ENCODE peak calls at places on chromosomes 6 and 20, in seven cellular contexts. One of them, this sample, is unnamed.

GRCh38 chr6:14799928-14800327 is 445.9 kb upstream of the JARID2 start:
- DNase-seq in activated T-helper 9 cell treated with anti-CD3 and anti-CD28 coated beads, Interleukin-2, amount 50 U/mL, for 16 hours: no peak
- DNase-seq in T-helper 9 cell: no peak
- DNase-seq in mesenchymal stem cell: peak; percentile 85
- DNase-seq in activated CD4-positive, CD25-positive, alpha-beta regulatory T cell: no peak
- DNase-seq in K562: peak; percentile 79
- DNase-seq in nephron progenitor cell: no peak
- DNase-seq in this sample: no peak

GRCh38 chr6:78947962-78948361 is 80.6 kb downstream of the IRAK1BP1 start:
- DNase-seq in activated CD4-positive, CD25-positive, alpha-beta regulatory T cell: no peak
- DNase-seq in K562: no peak
- DNase-seq in T-helper 9 cell: no peak
- DNase-seq in nephron progenitor cell: no peak
- DNase-seq in activated T-helper 9 cell treated with anti-CD3 and anti-CD28 coated beads, Interleukin-2, amount 50 U/mL, for 16 hours: no peak
- DNase-seq in mesenchymal stem cell: peak; percentile 15
- DNase-seq in this sample: no peak

GRCh38 chr20:41030536-41031242 is 2.1 kb downstream of the TOP1 start:
- DNase-seq in T-helper 9 cell: no peak
- DNase-seq in activated T-helper 9 cell treated with anti-CD3 and anti-CD28 coated beads, Interleukin-2, amount 50 U/mL, for 16 hours: no peak
- DNase-seq in activated CD4-positive, CD25-positive, alpha-beta regulatory T cell: no peak
- DNase-seq in nephron progenitor cell: no peak
- DNase-seq in K562: no peak
- DNase-seq in mesenchymal stem cell: peak; percentile 77
- DNase-seq in this sample: no peak

GRCh38 chr6:76697585-76697984 is 625.1 kb upstream of the IMPG1 start:
- DNase-seq in mesenchymal stem cell: peak; percentile 22
- DNase-seq in activated CD4-positive, CD25-positive, alpha-beta regulatory T cell: no peak
- DNase-seq in T-helper 9 cell: no peak
- DNase-seq in activated T-helper 9 cell treated with anti-CD3 and anti-CD28 coated beads, Interleukin-2, amount 50 U/mL, for 16 hours: no peak
- DNase-seq in nephron progenitor cell: no peak
- DNase-seq in K562: no peak
- DNase-seq in this sample: no peak

GRCh38 chr6:69631552-69632346 is 165.1 kb downstream of the LMBRD1 start:
- DNase-seq in K562: no peak
- DNase-seq in mesenchymal stem cell: no peak
- DNase-seq in T-helper 9 cell: no peak
- DNase-seq in activated T-helper 9 cell treated with anti-CD3 and anti-CD28 coated beads, Interleukin-2, amount 50 U/mL, for 16 hours: no peak
- DNase-seq in activated CD4-positive, CD25-positive, alpha-beta regulatory T cell: no peak
- DNase-seq in nephron progenitor cell: no peak
- DNase-seq in this sample: peak; percentile 25

GRCh38 chr6:149459761-149460160 is 25.1 kb downstream of the ZC3H12D start:
- DNase-seq in activated CD4-positive, CD25-positive, alpha-beta regulatory T cell: no peak
- DNase-seq in mesenchymal stem cell: peak; percentile 43
- DNase-seq in T-helper 9 cell: no peak
- DNase-seq in nephron progenitor cell: no peak
- DNase-seq in K562: no peak
- DNase-seq in activated T-helper 9 cell treated with anti-CD3 and anti-CD28 coated beads, Interleukin-2, amount 50 U/mL, for 16 hours: no peak
- DNase-seq in this sample: no peak

GRCh38 chr6:156348376-156348775 is 428.8 kb upstream of the ARID1B start:
- DNase-seq in K562: no peak
- DNase-seq in activated T-helper 9 cell treated with anti-CD3 and anti-CD28 coated beads, Interleukin-2, amount 50 U/mL, for 16 hours: no peak
- DNase-seq in nephron progenitor cell: no peak
- DNase-seq in mesenchymal stem cell: no peak
- DNase-seq in activated CD4-positive, CD25-positive, alpha-beta regulatory T cell: no peak
- DNase-seq in T-helper 9 cell: no peak
- DNase-seq in this sample: no peak

GRCh38 chr6:96626749-96627353 is 63.9 kb downstream of the FHL5 start:
- DNase-seq in K562: peak; percentile 8
- DNase-seq in mesenchymal stem cell: peak; percentile 61
- DNase-seq in activated CD4-positive, CD25-positive, alpha-beta regulatory T cell: no peak
- DNase-seq in nephron progenitor cell: no peak
- DNase-seq in T-helper 9 cell: no peak
- DNase-seq in activated T-helper 9 cell treated with anti-CD3 and anti-CD28 coated beads, Interleukin-2, amount 50 U/mL, for 16 hours: no peak
- DNase-seq in this sample: no peak

GRCh38 chr20:63032026-63032800 is 25.4 kb upstream of the BHLHE23 start:
- DNase-seq in activated CD4-positive, CD25-positive, alpha-beta regulatory T cell: no peak
- DNase-seq in T-helper 9 cell: no peak
- DNase-seq in activated T-helper 9 cell treated with anti-CD3 and anti-CD28 coated beads, Interleukin-2, amount 50 U/mL, for 16 hours: no peak
- DNase-seq in mesenchymal stem cell: no peak
- DNase-seq in K562: no peak
- DNase-seq in nephron progenitor cell: no peak
- DNase-seq in this sample: no peak

GRCh38 chr6:16850332-16851022 is 89.2 kb upstream of the ATXN1 start:
- DNase-seq in activated T-helper 9 cell treated with anti-CD3 and anti-CD28 coated beads, Interleukin-2, amount 50 U/mL, for 16 hours: no peak
- DNase-seq in K562: no peak
- DNase-seq in mesenchymal stem cell: no peak
- DNase-seq in T-helper 9 cell: no peak
- DNase-seq in activated CD4-positive, CD25-positive, alpha-beta regulatory T cell: no peak
- DNase-seq in nephron progenitor cell: no peak
- DNase-seq in this sample: no peak

GRCh38 chr20:63686492-63687321 is 9.7 kb upstream of the TNFRSF6B start:
- DNase-seq in activated T-helper 9 cell treated with anti-CD3 and anti-CD28 coated beads, Interleukin-2, amount 50 U/mL, for 16 hours: no peak
- DNase-seq in K562: no peak
- DNase-seq in mesenchymal stem cell: peak; percentile 96
- DNase-seq in T-helper 9 cell: no peak
- DNase-seq in activated CD4-positive, CD25-positive, alpha-beta regulatory T cell: no peak
- DNase-seq in nephron progenitor cell: no peak
- DNase-seq in this sample: no peak

GRCh38 chr6:37134622-37135191 is 35.2 kb upstream of the PIM1 start:
- DNase-seq in T-helper 9 cell: peak; percentile 34
- DNase-seq in nephron progenitor cell: no peak
- DNase-seq in mesenchymal stem cell: peak; percentile 95
- DNase-seq in K562: no peak
- DNase-seq in activated T-helper 9 cell treated with anti-CD3 and anti-CD28 coated beads, Interleukin-2, amount 50 U/mL, for 16 hours: peak; percentile 5
- DNase-seq in activated CD4-positive, CD25-positive, alpha-beta regulatory T cell: no peak
- DNase-seq in this sample: no peak

GRCh38 chr6:148193063-148193680 is 149.5 kb upstream of the SASH1 start:
- DNase-seq in activated CD4-positive, CD25-positive, alpha-beta regulatory T cell: no peak
- DNase-seq in nephron progenitor cell: no peak
- DNase-seq in activated T-helper 9 cell treated with anti-CD3 and anti-CD28 coated beads, Interleukin-2, amount 50 U/mL, for 16 hours: no peak
- DNase-seq in mesenchymal stem cell: no peak
- DNase-seq in K562: no peak
- DNase-seq in T-helper 9 cell: no peak
- DNase-seq in this sample: no peak

GRCh38 chr6:53441761-53442160 is 93.0 kb upstream of the ELOVL5 start:
- DNase-seq in K562: no peak
- DNase-seq in activated T-helper 9 cell treated with anti-CD3 and anti-CD28 coated beads, Interleukin-2, amount 50 U/mL, for 16 hours: no peak
- DNase-seq in T-helper 9 cell: no peak
- DNase-seq in mesenchymal stem cell: no peak
- DNase-seq in activated CD4-positive, CD25-positive, alpha-beta regulatory T cell: no peak
- DNase-seq in nephron progenitor cell: no peak
- DNase-seq in this sample: no peak

GRCh38 chr6:7085911-7086310 is 21.9 kb upstream of the RREB1 start:
- DNase-seq in T-helper 9 cell: no peak
- DNase-seq in activated T-helper 9 cell treated with anti-CD3 and anti-CD28 coated beads, Interleukin-2, amount 50 U/mL, for 16 hours: no peak
- DNase-seq in nephron progenitor cell: no peak
- DNase-seq in activated CD4-positive, CD25-positive, alpha-beta regulatory T cell: no peak
- DNase-seq in mesenchymal stem cell: peak; percentile 37
- DNase-seq in K562: no peak
- DNase-seq in this sample: no peak

GRCh38 chr6:151882206-151882605 is 74.7 kb downstream of the ESR1 start:
- DNase-seq in T-helper 9 cell: no peak
- DNase-seq in nephron progenitor cell: no peak
- DNase-seq in activated CD4-positive, CD25-positive, alpha-beta regulatory T cell: no peak
- DNase-seq in mesenchymal stem cell: no peak
- DNase-seq in activated T-helper 9 cell treated with anti-CD3 and anti-CD28 coated beads, Interleukin-2, amount 50 U/mL, for 16 hours: no peak
- DNase-seq in K562: no peak
- DNase-seq in this sample: no peak

GRCh38 chr6:157514659-157515496 is 133.9 kb downstream of the ZDHHC14 start:
- DNase-seq in activated T-helper 9 cell treated with anti-CD3 and anti-CD28 coated beads, Interleukin-2, amount 50 U/mL, for 16 hours: no peak
- DNase-seq in mesenchymal stem cell: peak; percentile 72
- DNase-seq in nephron progenitor cell: no peak
- DNase-seq in K562: peak; percentile 96
- DNase-seq in T-helper 9 cell: no peak
- DNase-seq in activated CD4-positive, CD25-positive, alpha-beta regulatory T cell: no peak
- DNase-seq in this sample: no peak

GRCh38 chr6:158665332-158665731 is 15.5 kb downstream of the SYTL3 start:
- DNase-seq in activated T-helper 9 cell treated with anti-CD3 and anti-CD28 coated beads, Interleukin-2, amount 50 U/mL, for 16 hours: no peak
- DNase-seq in nephron progenitor cell: no peak
- DNase-seq in K562: no peak
- DNase-seq in mesenchymal stem cell: no peak
- DNase-seq in activated CD4-positive, CD25-positive, alpha-beta regulatory T cell: no peak
- DNase-seq in T-helper 9 cell: no peak
- DNase-seq in this sample: peak; percentile 16

GRCh38 chr6:152299336-152299735 is 337.8 kb downstream of the SYNE1 start:
- DNase-seq in activated T-helper 9 cell treated with anti-CD3 and anti-CD28 coated beads, Interleukin-2, amount 50 U/mL, for 16 hours: no peak
- DNase-seq in activated CD4-positive, CD25-positive, alpha-beta regulatory T cell: no peak
- DNase-seq in mesenchymal stem cell: no peak
- DNase-seq in T-helper 9 cell: no peak
- DNase-seq in K562: no peak
- DNase-seq in nephron progenitor cell: no peak
- DNase-seq in this sample: no peak

GRCh38 chr6:37731888-37732287 is 34.2 kb upstream of the MDGA1 start:
- DNase-seq in nephron progenitor cell: no peak
- DNase-seq in T-helper 9 cell: no peak
- DNase-seq in activated T-helper 9 cell treated with anti-CD3 and anti-CD28 coated beads, Interleukin-2, amount 50 U/mL, for 16 hours: peak; percentile 31
- DNase-seq in activated CD4-positive, CD25-positive, alpha-beta regulatory T cell: no peak
- DNase-seq in K562: peak; percentile 78
- DNase-seq in mesenchymal stem cell: no peak
- DNase-seq in this sample: peak; percentile 66

GRCh38 chr20:32052090-32052791 is at the start of gene HCK:
- DNase-seq in K562: no peak
- DNase-seq in nephron progenitor cell: peak; percentile 39
- DNase-seq in T-helper 9 cell: no peak
- DNase-seq in activated CD4-positive, CD25-positive, alpha-beta regulatory T cell: no peak
- DNase-seq in mesenchymal stem cell: no peak
- DNase-seq in activated T-helper 9 cell treated with anti-CD3 and anti-CD28 coated beads, Interleukin-2, amount 50 U/mL, for 16 hours: no peak
- DNase-seq in this sample: no peak

GRCh38 chr6:121093928-121094327 is 240.4 kb downstream of the TBC1D32 start:
- DNase-seq in K562: no peak
- DNase-seq in activated CD4-positive, CD25-positive, alpha-beta regulatory T cell: no peak
- DNase-seq in T-helper 9 cell: no peak
- DNase-seq in nephron progenitor cell: no peak
- DNase-seq in activated T-helper 9 cell treated with anti-CD3 and anti-CD28 coated beads, Interleukin-2, amount 50 U/mL, for 16 hours: no peak
- DNase-seq in mesenchymal stem cell: peak; percentile 15
- DNase-seq in this sample: no peak

GRCh38 chr6:43771210-43771857 is 1.3 kb downstream of the VEGFA start:
- DNase-seq in activated T-helper 9 cell treated with anti-CD3 and anti-CD28 coated beads, Interleukin-2, amount 50 U/mL, for 16 hours: peak; percentile 69
- DNase-seq in T-helper 9 cell: peak; percentile 23
- DNase-seq in nephron progenitor cell: peak; percentile 59
- DNase-seq in K562: peak; percentile 86
- DNase-seq in mesenchymal stem cell: peak; percentile 59
- DNase-seq in activated CD4-positive, CD25-positive, alpha-beta regulatory T cell: peak; percentile 14
- DNase-seq in this sample: peak; percentile 69

GRCh38 chr20:61925555-61926252 is 140.0 kb downstream of the TAF4 start:
- DNase-seq in activated T-helper 9 cell treated with anti-CD3 and anti-CD28 coated beads, Interleukin-2, amount 50 U/mL, for 16 hours: no peak
- DNase-seq in activated CD4-positive, CD25-positive, alpha-beta regulatory T cell: no peak
- DNase-seq in nephron progenitor cell: no peak
- DNase-seq in mesenchymal stem cell: no peak
- DNase-seq in K562: peak; percentile 43
- DNase-seq in T-helper 9 cell: no peak
- DNase-seq in this sample: no peak

GRCh38 chr20:56831795-56832194 is 202.7 kb downstream of the TFAP2C start:
- DNase-seq in activated CD4-positive, CD25-positive, alpha-beta regulatory T cell: no peak
- DNase-seq in activated T-helper 9 cell treated with anti-CD3 and anti-CD28 coated beads, Interleukin-2, amount 50 U/mL, for 16 hours: no peak
- DNase-seq in mesenchymal stem cell: no peak
- DNase-seq in nephron progenitor cell: no peak
- DNase-seq in K562: no peak
- DNase-seq in T-helper 9 cell: no peak
- DNase-seq in this sample: no peak

GRCh38 chr20:19427480-19427879 is 215.0 kb downstream of the SLC24A3 start:
- DNase-seq in T-helper 9 cell: no peak
- DNase-seq in activated T-helper 9 cell treated with anti-CD3 and anti-CD28 coated beads, Interleukin-2, amount 50 U/mL, for 16 hours: no peak
- DNase-seq in mesenchymal stem cell: no peak
- DNase-seq in activated CD4-positive, CD25-positive, alpha-beta regulatory T cell: no peak
- DNase-seq in K562: peak; percentile 9
- DNase-seq in nephron progenitor cell: no peak
- DNase-seq in this sample: no peak

GRCh38 chr6:96721227-96721626 is 116.0 kb downstream of the GPR63 start:
- DNase-seq in T-helper 9 cell: no peak
- DNase-seq in activated CD4-positive, CD25-positive, alpha-beta regulatory T cell: no peak
- DNase-seq in mesenchymal stem cell: no peak
- DNase-seq in K562: peak; percentile 59
- DNase-seq in nephron progenitor cell: no peak
- DNase-seq in activated T-helper 9 cell treated with anti-CD3 and anti-CD28 coated beads, Interleukin-2, amount 50 U/mL, for 16 hours: no peak
- DNase-seq in this sample: no peak

GRCh38 chr6:491233-491632 is 99.7 kb downstream of the IRF4 start:
- DNase-seq in nephron progenitor cell: no peak
- DNase-seq in mesenchymal stem cell: no peak
- DNase-seq in T-helper 9 cell: peak; percentile 22
- DNase-seq in activated T-helper 9 cell treated with anti-CD3 and anti-CD28 coated beads, Interleukin-2, amount 50 U/mL, for 16 hours: no peak
- DNase-seq in K562: no peak
- DNase-seq in activated CD4-positive, CD25-positive, alpha-beta regulatory T cell: no peak
- DNase-seq in this sample: peak; percentile 70

GRCh38 chr6:70150521-70150920 is 152.4 kb downstream of the COL9A1 start:
- DNase-seq in K562: no peak
- DNase-seq in mesenchymal stem cell: no peak
- DNase-seq in activated T-helper 9 cell treated with anti-CD3 and anti-CD28 coated beads, Interleukin-2, amount 50 U/mL, for 16 hours: no peak
- DNase-seq in activated CD4-positive, CD25-positive, alpha-beta regulatory T cell: no peak
- DNase-seq in nephron progenitor cell: no peak
- DNase-seq in T-helper 9 cell: no peak
- DNase-seq in this sample: no peak

GRCh38 chr6:157047328-157047727 is 270.1 kb downstream of the ARID1B start:
- DNase-seq in mesenchymal stem cell: no peak
- DNase-seq in activated CD4-positive, CD25-positive, alpha-beta regulatory T cell: no peak
- DNase-seq in T-helper 9 cell: no peak
- DNase-seq in K562: no peak
- DNase-seq in activated T-helper 9 cell treated with anti-CD3 and anti-CD28 coated beads, Interleukin-2, amount 50 U/mL, for 16 hours: no peak
- DNase-seq in nephron progenitor cell: no peak
- DNase-seq in this sample: no peak

GRCh38 chr20:51425347-51426106 is 117.0 kb downstream of the NFATC2 start:
- DNase-seq in K562: no peak
- DNase-seq in activated CD4-positive, CD25-positive, alpha-beta regulatory T cell: no peak
- DNase-seq in T-helper 9 cell: no peak
- DNase-seq in mesenchymal stem cell: no peak
- DNase-seq in activated T-helper 9 cell treated with anti-CD3 and anti-CD28 coated beads, Interleukin-2, amount 50 U/mL, for 16 hours: no peak
- DNase-seq in nephron progenitor cell: no peak
- DNase-seq in this sample: no peak

This sample was measured in activated CD8-positive, alpha-beta T cell treated with anti-CD3 and anti-CD28 coated beads, Interleukin-2, amount 10 ng/mL, durations not matched to agents 7 days and 5 days.